ENCODE peak calls at places on chromosomes 13 and 19, in four cellular contexts. One of them, this sample, is unnamed.

GRCh38 chr13:39512687-39513086 is 90.3 kb downstream of the LHFPL6 start:
- DNase-seq in A549: no peak
- DNase-seq in GM12878: no peak
- DNase-seq in HepG2: no peak
- DNase-seq in this sample: no peak

GRCh38 chr13:35723820-35724219 is 247.3 kb upstream of the MAB21L1 start:
- DNase-seq in A549: no peak
- DNase-seq in GM12878: no peak
- DNase-seq in HepG2: peak
- DNase-seq in this sample: no peak

GRCh38 chr19:33374406-33374703 is 846 bp downstream of the CEBPG start:
- DNase-seq in A549: no peak
- DNase-seq in GM12878: no peak
- DNase-seq in HepG2: no peak
- DNase-seq in this sample: no peak

GRCh38 chr13:99415851-99416331 is 85.4 kb upstream of the TM9SF2 start:
- DNase-seq in A549: no peak
- DNase-seq in GM12878: no peak
- DNase-seq in HepG2: no peak
- DNase-seq in this sample: no peak

GRCh38 chr13:112132619-112133018 is 65.7 kb downstream of the SOX1 start:
- DNase-seq in A549: no peak
- DNase-seq in GM12878: no peak
- DNase-seq in HepG2: no peak
- DNase-seq in this sample: no peak

GRCh38 chr13:37313383-37313782 is 207.9 kb upstream of the CSNK1A1L start:
- DNase-seq in A549: no peak
- DNase-seq in GM12878: no peak
- DNase-seq in HepG2: no peak
- DNase-seq in this sample: no peak

GRCh38 chr13:80337011-80337688 is 3.8 kb downstream of the SPRY2 start:
- DNase-seq in A549: no peak
- DNase-seq in GM12878: no peak
- DNase-seq in HepG2: no peak
- DNase-seq in this sample: no peak

GRCh38 chr19:4493104-4493928 is 21.2 kb downstream of the HDGFL2 start:
- DNase-seq in A549: no peak
- DNase-seq in GM12878: no peak
- DNase-seq in HepG2: no peak
- DNase-seq in this sample: no peak

GRCh38 chr13:90427322-90428272 is 919.9 kb upstream of the MIR17HG start:
- DNase-seq in A549: no peak
- DNase-seq in GM12878: no peak
- DNase-seq in HepG2: no peak
- DNase-seq in this sample: no peak

GRCh38 chr19:34351382-34351802 is 13.6 kb upstream of the GPI start:
- DNase-seq in A549: no peak
- DNase-seq in GM12878: peak
- DNase-seq in HepG2: no peak
- DNase-seq in this sample: no peak

GRCh38 chr13:61880576-61881283 is 465.1 kb upstream of the PCDH20 start:
- DNase-seq in A549: no peak
- DNase-seq in GM12878: no peak
- DNase-seq in HepG2: peak
- DNase-seq in this sample: peak

GRCh38 chr13:63024458-63024857 is 1608.8 kb upstream of the PCDH20 start:
- DNase-seq in A549: no peak
- DNase-seq in GM12878: no peak
- DNase-seq in HepG2: no peak
- DNase-seq in this sample: no peak

GRCh38 chr13:25168800-25169199 is 3.3 kb downstream of the AMER2 start:
- DNase-seq in A549: no peak
- DNase-seq in GM12878: no peak
- DNase-seq in HepG2: no peak
- DNase-seq in this sample: no peak

GRCh38 chr19:17706750-17707181 is 12.5 kb upstream of the MAP1S start:
- DNase-seq in A549: no peak
- DNase-seq in GM12878: no peak
- DNase-seq in HepG2: peak
- DNase-seq in this sample: peak

GRCh38 chr13:29654807-29655547 is 59.5 kb upstream of the SLC7A1 start:
- DNase-seq in A549: no peak
- DNase-seq in GM12878: no peak
- DNase-seq in HepG2: no peak
- DNase-seq in this sample: no peak

GRCh38 chr19:5072115-5072514 is 103.2 kb downstream of the KDM4B start:
- DNase-seq in A549: no peak
- DNase-seq in GM12878: no peak
- DNase-seq in HepG2: no peak
- DNase-seq in this sample: no peak

GRCh38 chr19:49113762-49114629 is at the start of gene LIN7B:
- DNase-seq in A549: peak
- DNase-seq in GM12878: no peak
- DNase-seq in HepG2: peak
- DNase-seq in this sample: peak

GRCh38 chr13:20106751-20107150 is 54.1 kb downstream of the GJA3 start:
- DNase-seq in A549: no peak
- DNase-seq in GM12878: no peak
- DNase-seq in HepG2: no peak
- DNase-seq in this sample: no peak

DNA sequence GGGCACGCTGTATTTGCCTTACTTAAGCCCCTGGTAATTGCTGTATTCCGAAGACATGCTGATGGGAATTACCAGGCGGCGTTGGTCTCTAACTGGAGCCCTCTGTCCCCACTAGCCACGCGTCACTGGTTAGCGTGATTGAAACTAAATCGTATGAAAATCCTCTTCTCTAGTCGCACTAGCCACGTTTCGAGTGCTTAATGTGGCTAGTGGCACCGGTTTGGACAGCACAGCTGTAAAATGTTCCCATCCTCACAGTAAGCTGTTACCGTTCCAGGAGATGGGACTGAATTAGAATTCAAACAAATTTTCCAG is 679 bp downstream of the BRCA2 start:
- DNase-seq in A549: no peak
- DNase-seq in GM12878: peak
- DNase-seq in HepG2: no peak
- DNase-seq in this sample: no peak
- TF ChIP-seq REST in A549: no peak
- TF ChIP-seq REST in GM12878: no peak
- TF ChIP-seq REST in HepG2: no peak
- TF ChIP-seq REST in this sample: no peak

GRCh38 chr19:55098716-55099556 is 18.5 kb downstream of the PPP1R12C start:
- DNase-seq in A549: no peak
- DNase-seq in GM12878: no peak
- DNase-seq in HepG2: no peak
- DNase-seq in this sample: no peak
- TF ChIP-seq EP300 in A549: no peak
- TF ChIP-seq EP300 in GM12878: no peak
- TF ChIP-seq EP300 in HepG2: no peak
- TF ChIP-seq EP300 in this sample: no peak

GRCh38 chr13:74133657-74134201 is 475 bp downstream of the KLF12 start:
- DNase-seq in A549: peak
- DNase-seq in GM12878: peak
- DNase-seq in HepG2: peak
- DNase-seq in this sample: peak

GRCh38 chr13:74131206-74131605 is 3.0 kb downstream of the KLF12 start:
- DNase-seq in A549: no peak
- DNase-seq in GM12878: no peak
- DNase-seq in HepG2: peak
- DNase-seq in this sample: no peak

GRCh38 chr13:74134226-74134776 is at the start of gene KLF12:
- DNase-seq in A549: peak
- DNase-seq in GM12878: peak
- DNase-seq in HepG2: peak
- DNase-seq in this sample: peak

GRCh38 chr13:74132152-74132767 is 1.9 kb downstream of the KLF12 start:
- DNase-seq in A549: no peak
- DNase-seq in GM12878: no peak
- DNase-seq in HepG2: peak
- DNase-seq in this sample: no peak

GRCh38 chr13:74132768-74133656 is 1.2 kb downstream of the KLF12 start:
- DNase-seq in A549: no peak
- DNase-seq in GM12878: no peak
- DNase-seq in HepG2: no peak
- DNase-seq in this sample: no peak
- TF ChIP-seq BHLHE40 in A549: no peak
- TF ChIP-seq BHLHE40 in GM12878: no peak
- TF ChIP-seq BHLHE40 in HepG2: no peak
- TF ChIP-seq BHLHE40 in this sample: no peak

GRCh38 chr19:6239401-6239844 is 40.4 kb downstream of the MLLT1 start:
- DNase-seq in A549: no peak
- DNase-seq in GM12878: no peak
- DNase-seq in HepG2: no peak
- DNase-seq in this sample: peak

GRCh38 chr19:6239871-6240676 is 39.7 kb downstream of the MLLT1 start:
- DNase-seq in A549: no peak
- DNase-seq in GM12878: no peak
- DNase-seq in HepG2: no peak
- DNase-seq in this sample: peak

GRCh38 chr19:6241680-6242079 is 38.1 kb downstream of the MLLT1 start:
- DNase-seq in A549: no peak
- DNase-seq in GM12878: no peak
- DNase-seq in HepG2: peak
- DNase-seq in this sample: no peak

GRCh38 chr19:6242677-6243076 is 37.1 kb downstream of the MLLT1 start:
- DNase-seq in A549: no peak
- DNase-seq in GM12878: no peak
- DNase-seq in HepG2: no peak
- DNase-seq in this sample: no peak

GRCh38 chr19:6241056-6241455 is 38.7 kb downstream of the MLLT1 start:
- DNase-seq in A549: no peak
- DNase-seq in GM12878: no peak
- DNase-seq in HepG2: no peak
- DNase-seq in this sample: no peak
- TF ChIP-seq REST in A549: no peak
- TF ChIP-seq REST in GM12878: no peak
- TF ChIP-seq REST in HepG2: no peak
- TF ChIP-seq REST in this sample: no peak

GRCh38 chr19:35717665-35718344 is at the start of gene KMT2B:
- DNase-seq in A549: peak
- DNase-seq in GM12878: no peak
- DNase-seq in HepG2: no peak
- DNase-seq in this sample: peak
- TF ChIP-seq EP300 in A549: no peak
- TF ChIP-seq EP300 in GM12878: no peak
- TF ChIP-seq EP300 in HepG2: no peak
- TF ChIP-seq EP300 in this sample: no peak

GRCh38 chr13:42405665-42406390 is 133.9 kb downstream of the AKAP11 start:
- DNase-seq in A549: no peak
- DNase-seq in GM12878: peak
- DNase-seq in HepG2: no peak
- DNase-seq in this sample: no peak
- TF ChIP-seq BHLHE40 in A549: no peak
- TF ChIP-seq BHLHE40 in GM12878: peak
- TF ChIP-seq BHLHE40 in HepG2: no peak
- TF ChIP-seq BHLHE40 in this sample: no peak

GRCh38 chr19:2049741-2050348 is 1.2 kb downstream of the MKNK2 start:
- DNase-seq in A549: no peak
- DNase-seq in GM12878: no peak
- DNase-seq in HepG2: peak
- DNase-seq in this sample: peak

GRCh38 chr19:2048959-2049740 is 1.9 kb downstream of the MKNK2 start:
- DNase-seq in A549: no peak
- DNase-seq in GM12878: no peak
- DNase-seq in HepG2: no peak
- DNase-seq in this sample: no peak

GRCh38 chr19:2050349-2050990 is 574 bp downstream of the MKNK2 start:
- DNase-seq in A549: no peak
- DNase-seq in GM12878: no peak
- DNase-seq in HepG2: no peak
- DNase-seq in this sample: no peak

GRCh38 chr19:2051771-2052704 is 994 bp upstream of the MKNK2 start:
- DNase-seq in A549: no peak
- DNase-seq in GM12878: peak
- DNase-seq in HepG2: no peak
- DNase-seq in this sample: no peak

GRCh38 chr19:2050991-2051770 is at the start of gene MKNK2:
- DNase-seq in A549: peak
- DNase-seq in GM12878: no peak
- DNase-seq in HepG2: peak
- DNase-seq in this sample: peak
- TF ChIP-seq REST in A549: no peak
- TF ChIP-seq REST in GM12878: no peak
- TF ChIP-seq REST in HepG2: no peak
- TF ChIP-seq REST in this sample: peak

DNA sequence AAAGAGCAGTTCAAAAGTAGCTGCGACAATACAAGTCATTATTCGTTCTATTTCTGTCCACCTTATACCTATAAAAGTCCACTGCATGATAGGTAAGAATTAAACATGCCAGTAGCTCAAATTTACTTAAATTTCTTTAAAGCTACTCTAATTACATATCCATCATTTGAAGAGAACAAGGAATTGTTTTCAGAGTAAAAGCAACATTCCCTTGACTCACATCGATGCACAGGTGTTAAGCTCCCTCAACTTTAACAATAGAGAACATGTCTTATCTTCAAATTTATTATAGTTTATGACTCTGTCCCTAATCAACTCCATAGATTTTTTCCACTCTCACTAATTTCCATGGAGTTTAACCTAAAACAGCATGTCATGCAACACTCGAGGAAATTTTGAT is 157.5 kb upstream of the ATXN8OS start:
- DNase-seq in A549: no peak
- DNase-seq in GM12878: no peak
- DNase-seq in HepG2: no peak
- DNase-seq in this sample: no peak
- TF ChIP-seq EP300 in A549: no peak
- TF ChIP-seq EP300 in GM12878: no peak
- TF ChIP-seq EP300 in HepG2: no peak
- TF ChIP-seq EP300 in this sample: no peak